ENCODE peak calls at places on chromosome 10, in eight cellular contexts. O is SK-N-SH, L is NT2/D1, N is neuronal stem cell, I is DND-41, A is vagina, H is body of pancreas, G is breast epithelium. F is an unnamed sample. For H3K9me3 and H3K4me1, the result is how much of the 10 kb centered on the place peaks cover.

GRCh38 chr10:10131984-10132383 is 885.7 kb upstream of the CELF2 start:
- DNase-seq in O (no peak), L (no peak), N (no peak), I (no peak), A (no peak), H (no peak), G (no peak), F (no peak)

GRCh38 chr10:70078329-70078728 is 25.7 kb downstream of the MACROH2A2 start:
- DNase-seq in O (no peak), L (no peak), N (no peak), I (no peak), A (no peak), H (no peak), G (no peak), F (no peak)

GRCh38 chr10:74934100-74934812 is 107.9 kb downstream of the KAT6B start:
- DNase-seq in O (no peak), L (no peak), N (no peak), I (no peak), A (no peak), H (no peak), G (no peak), F (no peak)

GRCh38 chr10:24694086-24694485 is 29.6 kb downstream of the ARHGAP21 start:
- DNase-seq in O (no peak), L (no peak), N (no peak), I (no peak), A (no peak), H (no peak), G (no peak), F (no peak)

GRCh38 chr10:6583447-6583846 is 3.4 kb upstream of the PRKCQ start:
- DNase-seq in O (no peak), L (no peak), N (no peak), I (peak), A (no peak), H (no peak), G (no peak), F (no peak)

GRCh38 chr10:101493249-101493648 is 94.8 kb downstream of the POLL start:
- DNase-seq in O (no peak), L (no peak), N (no peak), I (no peak), A (no peak), H (no peak), G (no peak), F (peak)

GRCh38 chr10:122010405-122011050 is 21.6 kb downstream of the TACC2 start:
- DNase-seq in O (no peak), L (no peak), N (no peak), I (no peak), A (no peak), H (no peak), G (no peak), F (no peak)

GRCh38 chr10:49139866-49140195 is 6.0 kb upstream of the FAM170B start:
- DNase-seq in O (no peak), L (no peak), N (no peak), I (no peak), A (no peak), H (no peak), G (no peak), F (no peak)

GRCh38 chr10:127525686-127526085 is 23.4 kb upstream of the NPS start:
- DNase-seq in O (no peak), L (no peak), N (no peak), I (no peak), A (no peak), H (no peak), G (no peak), F (no peak)

GRCh38 chr10:59854571-59854970 is 51.8 kb downstream of the CCDC6 start:
- DNase-seq in O (no peak), L (no peak), N (no peak), I (no peak), A (no peak), H (no peak), G (no peak), F (no peak)

GRCh38 chr10:12539350-12540164 is 190.2 kb downstream of the CAMK1D start:
- DNase-seq in O (no peak), L (no peak), N (no peak), I (no peak), A (peak), H (no peak), G (no peak), F (no peak)

DNA sequence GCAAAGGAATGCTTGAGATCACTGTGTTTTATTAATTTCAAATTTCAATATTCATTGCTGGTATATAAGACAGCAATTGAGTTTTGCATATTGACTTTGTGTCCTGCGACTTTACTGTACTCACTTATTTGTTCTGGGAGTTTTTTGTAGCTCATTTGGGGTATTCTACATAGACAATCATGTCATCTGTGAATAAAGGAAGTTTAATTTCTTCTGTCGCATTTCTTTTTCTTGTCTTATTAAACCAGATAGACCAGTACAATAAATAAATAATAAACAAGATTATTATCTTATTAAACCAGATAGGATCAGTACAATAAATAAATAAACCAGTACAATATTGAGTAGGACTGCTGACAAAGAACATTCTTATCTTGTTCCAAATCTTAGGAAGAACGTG is 448.2 kb downstream of the RPS24 start:
- DNase-seq in O (no peak), L (no peak), N (no peak), I (no peak), A (no peak), H (no peak), G (no peak), F (no peak)
- H3K4me3 ChIP-seq in O (no peak), L (no peak), N (no peak), I (no peak), A (no peak), H (no peak), G (no peak), F (no peak)

DNA sequence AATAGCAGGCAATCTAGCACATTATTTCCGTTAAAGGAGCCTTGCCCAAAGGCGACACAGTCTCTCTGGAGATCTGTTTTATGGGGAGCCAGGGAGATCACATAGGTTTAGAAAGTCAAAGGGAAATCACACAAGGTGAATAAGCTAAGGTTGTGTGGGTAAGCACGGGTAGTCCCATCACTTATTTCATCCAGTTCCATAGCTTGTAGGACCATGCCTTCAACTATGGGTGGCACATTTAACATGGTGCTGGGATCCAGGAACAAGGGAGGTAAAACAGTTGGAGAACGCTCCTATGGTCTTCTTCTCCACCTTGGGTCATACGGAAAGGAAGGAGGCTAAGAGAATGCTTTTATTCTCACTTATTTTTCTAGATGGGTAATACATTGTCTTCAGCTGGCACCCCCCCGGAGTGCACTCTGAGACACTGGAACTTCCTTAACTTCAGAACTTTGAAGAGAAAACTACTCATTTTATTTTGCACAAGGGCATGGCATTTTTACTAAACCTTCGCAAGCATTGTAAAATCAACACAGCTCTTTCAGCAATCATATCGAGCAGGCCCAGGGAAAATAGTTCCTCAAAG is 435.4 kb downstream of the KIF20B start:
- DNase-seq in O (no peak), L (no peak), N (peak), I (peak), A (no peak), H (no peak), G (no peak), F (no peak)
- H3K9me3 ChIP-seq in O (under half), L (under half), N (under half), I (under half), A (under half), H (under half), G (under half), F (under half)

GRCh38 chr10:71984126-71984797 is 20.1 kb downstream of the CHST3 start:
- DNase-seq in O (peak), L (no peak), N (no peak), I (no peak), A (no peak), H (no peak), G (peak), F (no peak)
- H3K4me1 ChIP-seq in O (under half), L (under half), N (under half), I (under half), A (half or more), H (half or more), G (under half), F (under half)

GRCh38 chr10:98029149-98030092 is 1.0 kb downstream of the CRTAC1 start:
- DNase-seq in O (peak), L (no peak), N (peak), I (no peak), A (no peak), H (no peak), G (no peak), F (no peak)
- H3K4me3 ChIP-seq in O (no peak), L (peak), N (peak), I (no peak), A (peak), H (no peak), G (peak), F (no peak)

F was measured in HAP-1.